ENCODE peak calls at places on chromosomes 16 and 17, in five cellular contexts. One of them, this sample, is unnamed. For H3K4me1, the result is how much of the 10 kb centered on the place peaks cover.

GRCh38 chr17:41118721-41119120 is 548 bp upstream of the KRTAP4-11 start:
- DNase-seq in SK-N-SH: no peak
- DNase-seq in tibial nerve: no peak
- DNase-seq in psoas muscle: no peak
- DNase-seq in adrenal gland: no peak
- DNase-seq in this sample: no peak

GRCh38 chr16:14199624-14200023 is 128.5 kb downstream of the MRTFB start:
- DNase-seq in SK-N-SH: no peak
- DNase-seq in tibial nerve: no peak
- DNase-seq in psoas muscle: no peak
- DNase-seq in adrenal gland: no peak
- DNase-seq in this sample: no peak

GRCh38 chr17:39612291-39612894 is 4.7 kb upstream of the NEUROD2 start:
- DNase-seq in SK-N-SH: no peak
- DNase-seq in tibial nerve: no peak
- DNase-seq in psoas muscle: no peak
- DNase-seq in adrenal gland: no peak
- DNase-seq in this sample: no peak

GRCh38 chr17:30401097-30401496 is 22.4 kb downstream of the CPD start:
- DNase-seq in SK-N-SH: no peak
- DNase-seq in tibial nerve: no peak
- DNase-seq in psoas muscle: no peak
- DNase-seq in adrenal gland: no peak
- DNase-seq in this sample: no peak

GRCh38 chr17:17781591-17782424 is 55.0 kb downstream of the SREBF1 start:
- DNase-seq in SK-N-SH: peak
- DNase-seq in tibial nerve: peak
- DNase-seq in psoas muscle: peak
- DNase-seq in adrenal gland: peak
- DNase-seq in this sample: peak

GRCh38 chr17:78722101-78722761 is 59.8 kb downstream of the CYTH1 start:
- DNase-seq in SK-N-SH: peak
- DNase-seq in tibial nerve: no peak
- DNase-seq in psoas muscle: peak
- DNase-seq in adrenal gland: no peak
- DNase-seq in this sample: no peak

GRCh38 chr16:3681206-3681605 is 26.7 kb downstream of the DNASE1 start:
- DNase-seq in SK-N-SH: no peak
- DNase-seq in tibial nerve: no peak
- DNase-seq in psoas muscle: peak
- DNase-seq in adrenal gland: no peak
- DNase-seq in this sample: no peak

GRCh38 chr16:49277386-49277742 is 4.3 kb downstream of the CBLN1 start:
- DNase-seq in SK-N-SH: no peak
- DNase-seq in tibial nerve: no peak
- DNase-seq in psoas muscle: no peak
- DNase-seq in adrenal gland: no peak
- DNase-seq in this sample: no peak

GRCh38 chr16:30697264-30698138 is 1.5 kb upstream of the SRCAP start:
- DNase-seq in SK-N-SH: peak
- DNase-seq in tibial nerve: no peak
- DNase-seq in psoas muscle: no peak
- DNase-seq in adrenal gland: no peak
- DNase-seq in this sample: no peak

GRCh38 chr17:58333396-58334207 is 5.0 kb upstream of the TSPOAP1 start:
- DNase-seq in SK-N-SH: peak
- DNase-seq in tibial nerve: no peak
- DNase-seq in psoas muscle: no peak
- DNase-seq in adrenal gland: no peak
- DNase-seq in this sample: no peak

GRCh38 chr16:84569382-84569987 is 48.4 kb downstream of the COTL1 start:
- DNase-seq in SK-N-SH: no peak
- DNase-seq in tibial nerve: no peak
- DNase-seq in psoas muscle: no peak
- DNase-seq in adrenal gland: no peak
- DNase-seq in this sample: peak

GRCh38 chr16:81478876-81479496 is 34.4 kb downstream of the CMIP start:
- DNase-seq in SK-N-SH: no peak
- DNase-seq in tibial nerve: peak
- DNase-seq in psoas muscle: peak
- DNase-seq in adrenal gland: peak
- DNase-seq in this sample: peak

GRCh38 chr16:85812031-85812807 is 12.7 kb downstream of the COX4I1 start:
- DNase-seq in SK-N-SH: no peak
- DNase-seq in tibial nerve: no peak
- DNase-seq in psoas muscle: no peak
- DNase-seq in adrenal gland: no peak
- DNase-seq in this sample: no peak

GRCh38 chr17:6456914-6457687 is 12.8 kb downstream of the PIMREG start:
- DNase-seq in SK-N-SH: no peak
- DNase-seq in tibial nerve: no peak
- DNase-seq in psoas muscle: peak
- DNase-seq in adrenal gland: peak
- DNase-seq in this sample: peak

GRCh38 chr17:16282522-16282921 is 65.5 kb downstream of the PIGL start:
- DNase-seq in SK-N-SH: no peak
- DNase-seq in tibial nerve: no peak
- DNase-seq in psoas muscle: no peak
- DNase-seq in adrenal gland: no peak
- DNase-seq in this sample: no peak

GRCh38 chr16:75266738-75267630 is 15.6 kb upstream of the BCAR1 start:
- DNase-seq in SK-N-SH: peak
- DNase-seq in tibial nerve: no peak
- DNase-seq in psoas muscle: no peak
- DNase-seq in adrenal gland: no peak
- DNase-seq in this sample: no peak

GRCh38 chr17:5694507-5694906 is 110.2 kb upstream of the NLRP1 start:
- DNase-seq in SK-N-SH: no peak
- DNase-seq in tibial nerve: no peak
- DNase-seq in psoas muscle: no peak
- DNase-seq in adrenal gland: no peak
- DNase-seq in this sample: no peak

GRCh38 chr17:17711708-17712141 is 30.5 kb downstream of the RAI1 start:
- DNase-seq in SK-N-SH: peak
- DNase-seq in tibial nerve: no peak
- DNase-seq in psoas muscle: no peak
- DNase-seq in adrenal gland: no peak
- DNase-seq in this sample: no peak

GRCh38 chr17:7885357-7886226 is 3.0 kb upstream of the CHD3 start:
- DNase-seq in SK-N-SH: peak
- DNase-seq in tibial nerve: peak
- DNase-seq in psoas muscle: peak
- DNase-seq in adrenal gland: peak
- DNase-seq in this sample: peak

GRCh38 chr16:78822509-78822908 is 723.1 kb downstream of the WWOX start:
- DNase-seq in SK-N-SH: no peak
- DNase-seq in tibial nerve: no peak
- DNase-seq in psoas muscle: no peak
- DNase-seq in adrenal gland: no peak
- DNase-seq in this sample: no peak

DNA sequence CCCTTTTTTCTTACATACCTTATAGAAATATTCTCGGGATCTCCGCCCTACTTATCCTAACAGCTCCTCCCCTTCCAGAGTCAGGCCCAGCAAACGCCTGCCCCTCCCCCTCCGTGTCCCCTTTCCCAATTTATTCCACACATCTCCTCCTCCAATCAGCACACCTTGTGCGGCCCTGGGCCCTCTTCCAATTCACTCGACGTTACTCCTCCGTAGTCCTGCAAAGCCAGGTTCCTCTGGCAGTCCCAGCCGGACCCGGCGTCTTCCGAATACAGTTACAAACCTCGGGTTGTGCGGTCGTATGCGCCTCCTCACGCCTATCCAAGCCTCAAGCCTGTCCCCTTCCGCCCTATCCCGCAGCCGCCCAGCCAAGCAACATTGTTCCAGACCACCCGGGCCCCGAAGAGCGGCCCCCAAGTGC is 677 bp downstream of the CBX1 start:
- DNase-seq in SK-N-SH: peak
- DNase-seq in tibial nerve: peak
- DNase-seq in psoas muscle: no peak
- DNase-seq in adrenal gland: peak
- DNase-seq in this sample: peak
- H3K27ac ChIP-seq in SK-N-SH: peak
- H3K27ac ChIP-seq in tibial nerve: peak
- H3K27ac ChIP-seq in psoas muscle: peak
- H3K27ac ChIP-seq in adrenal gland: peak
- H3K27ac ChIP-seq in this sample: peak

GRCh38 chr16:70714526-70715112 is 28.8 kb upstream of the MTSS2 start:
- DNase-seq in SK-N-SH: no peak
- DNase-seq in tibial nerve: no peak
- DNase-seq in psoas muscle: no peak
- DNase-seq in adrenal gland: no peak
- DNase-seq in this sample: no peak

GRCh38 chr16:70713781-70714180 is 27.9 kb upstream of the MTSS2 start:
- DNase-seq in SK-N-SH: peak
- DNase-seq in tibial nerve: no peak
- DNase-seq in psoas muscle: no peak
- DNase-seq in adrenal gland: no peak
- DNase-seq in this sample: no peak

GRCh38 chr16:70715860-70716357 is 30.1 kb upstream of the MTSS2 start:
- DNase-seq in SK-N-SH: peak
- DNase-seq in tibial nerve: no peak
- DNase-seq in psoas muscle: no peak
- DNase-seq in adrenal gland: peak
- DNase-seq in this sample: no peak

GRCh38 chr16:70717065-70717464 is 31.2 kb upstream of the MTSS2 start:
- DNase-seq in SK-N-SH: no peak
- DNase-seq in tibial nerve: no peak
- DNase-seq in psoas muscle: no peak
- DNase-seq in adrenal gland: no peak
- DNase-seq in this sample: no peak

GRCh38 chr16:70715113-70715711 is 29.4 kb upstream of the MTSS2 start:
- DNase-seq in SK-N-SH: peak
- DNase-seq in tibial nerve: no peak
- DNase-seq in psoas muscle: peak
- DNase-seq in adrenal gland: peak
- DNase-seq in this sample: peak
- H3K4me3 ChIP-seq in SK-N-SH: peak
- H3K4me3 ChIP-seq in tibial nerve: no peak
- H3K4me3 ChIP-seq in psoas muscle: peak
- H3K4me3 ChIP-seq in adrenal gland: no peak
- H3K4me3 ChIP-seq in this sample: no peak

GRCh38 chr17:73304438-73304837 is 7.4 kb downstream of the CDC42EP4 start:
- DNase-seq in SK-N-SH: no peak
- DNase-seq in tibial nerve: no peak
- DNase-seq in psoas muscle: no peak
- DNase-seq in adrenal gland: no peak
- DNase-seq in this sample: no peak

GRCh38 chr17:73304971-73305786 is 6.6 kb downstream of the CDC42EP4 start:
- DNase-seq in SK-N-SH: no peak
- DNase-seq in tibial nerve: no peak
- DNase-seq in psoas muscle: peak
- DNase-seq in adrenal gland: peak
- DNase-seq in this sample: peak

GRCh38 chr17:73307130-73307529 is 4.7 kb downstream of the CDC42EP4 start:
- DNase-seq in SK-N-SH: no peak
- DNase-seq in tibial nerve: no peak
- DNase-seq in psoas muscle: no peak
- DNase-seq in adrenal gland: peak
- DNase-seq in this sample: peak

GRCh38 chr17:73308017-73308823 is 3.6 kb downstream of the CDC42EP4 start:
- DNase-seq in SK-N-SH: no peak
- DNase-seq in tibial nerve: peak
- DNase-seq in psoas muscle: peak
- DNase-seq in adrenal gland: peak
- DNase-seq in this sample: peak

DNA sequence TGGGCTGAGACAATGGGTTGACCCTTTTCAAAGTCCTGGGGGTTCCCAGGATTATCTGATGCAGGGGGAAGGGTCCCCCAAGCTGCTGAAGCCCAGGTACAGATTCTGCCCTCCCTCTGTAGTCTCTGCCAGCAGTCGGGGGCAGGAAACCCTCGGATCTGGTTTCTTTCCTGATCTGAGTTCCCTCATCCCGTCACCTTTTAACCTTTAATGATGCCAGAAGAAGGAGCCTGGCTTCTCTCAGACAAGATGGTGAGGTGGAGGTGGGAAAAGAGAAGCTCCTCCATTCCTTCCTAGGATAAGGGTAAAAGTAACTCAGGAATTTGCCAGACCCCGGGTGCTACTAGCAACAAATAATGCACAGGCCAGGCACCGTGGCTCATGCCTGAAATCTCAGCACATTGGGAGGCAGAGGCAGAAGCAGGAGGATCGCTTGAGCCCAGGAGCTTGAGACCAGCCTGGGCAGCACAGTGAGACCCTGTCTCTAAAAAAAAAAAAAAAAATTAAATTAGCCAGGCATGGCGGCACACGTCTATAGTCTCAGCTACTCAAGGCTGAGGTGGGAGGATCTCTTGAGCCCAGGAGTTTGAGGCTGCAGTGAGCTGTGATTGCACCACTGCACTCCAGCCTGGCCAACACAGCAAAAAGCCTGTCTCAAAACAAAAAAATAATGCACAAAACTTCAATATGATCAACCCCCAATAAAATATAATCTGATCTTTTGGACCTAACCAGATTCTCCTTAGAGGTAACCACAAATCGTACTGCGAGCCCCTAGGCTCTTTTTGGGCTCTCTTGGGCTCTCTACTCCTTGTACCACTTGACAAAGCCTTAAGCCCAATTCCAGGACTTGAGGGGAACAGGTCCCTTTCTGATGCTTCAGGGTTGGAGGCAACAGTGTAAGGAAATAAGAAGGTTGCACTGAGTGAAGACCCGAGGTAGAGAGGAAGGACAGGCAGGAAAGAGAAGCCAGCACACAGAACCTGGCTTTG is 5.7 kb downstream of the CDC42EP4 start:
- DNase-seq in SK-N-SH: no peak
- DNase-seq in tibial nerve: no peak
- DNase-seq in psoas muscle: no peak
- DNase-seq in adrenal gland: no peak
- DNase-seq in this sample: no peak
- H3K4me1 ChIP-seq in SK-N-SH: half or more
- H3K4me1 ChIP-seq in tibial nerve: half or more
- H3K4me1 ChIP-seq in psoas muscle: under half
- H3K4me1 ChIP-seq in adrenal gland: half or more
- H3K4me1 ChIP-seq in this sample: under half

DNA sequence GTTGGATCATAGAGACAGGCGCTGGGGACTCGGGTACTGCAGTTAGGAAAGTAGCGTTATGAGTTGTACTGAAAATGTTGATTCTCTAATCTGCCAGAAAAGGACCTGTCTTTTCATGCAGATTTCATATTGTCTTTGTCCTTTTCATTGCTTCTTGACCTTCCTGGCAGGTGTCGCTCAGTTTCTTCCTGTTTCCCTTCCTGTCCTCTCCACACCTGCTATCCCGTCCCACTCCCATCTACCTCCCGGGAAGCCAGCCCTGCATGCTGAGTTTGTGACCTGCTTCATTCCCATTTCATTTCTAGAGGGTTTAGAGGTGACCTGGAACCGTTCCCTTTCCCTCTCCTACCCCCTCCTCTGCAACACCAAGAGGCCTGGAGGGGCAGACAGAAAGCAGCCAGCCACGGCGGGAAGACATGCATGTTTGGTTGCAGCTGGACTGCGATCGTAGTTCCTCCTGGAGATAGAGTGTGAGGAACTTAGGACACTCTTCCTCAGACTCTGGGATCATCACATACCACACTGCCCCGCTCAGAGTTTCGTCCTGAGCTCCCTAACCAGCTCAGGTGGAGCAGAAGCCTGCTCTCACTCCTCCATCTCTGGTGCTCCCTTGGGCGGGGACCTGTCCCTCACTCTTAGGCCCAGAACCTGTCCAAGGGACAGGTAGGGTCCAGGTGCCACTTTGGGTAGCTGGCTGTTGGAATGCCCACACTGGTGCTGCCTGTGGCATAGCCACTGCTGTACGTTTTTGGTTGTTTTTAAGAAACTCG is 23.9 kb upstream of the ARHGAP23 start:
- DNase-seq in SK-N-SH: no peak
- DNase-seq in tibial nerve: no peak
- DNase-seq in psoas muscle: no peak
- DNase-seq in adrenal gland: no peak
- DNase-seq in this sample: no peak
- H3K27ac ChIP-seq in SK-N-SH: no peak
- H3K27ac ChIP-seq in tibial nerve: no peak
- H3K27ac ChIP-seq in psoas muscle: no peak
- H3K27ac ChIP-seq in adrenal gland: no peak
- H3K27ac ChIP-seq in this sample: no peak